ENCODE peak calls at places on chromosome 19, in eight cellular contexts. V is NCI-H345; W is stimulated activated CD8-positive, alpha-beta memory T cell treated with anti-CD3 and anti-CD28 coated beads, Interleukin-7, amount 100 ng/mL, for 1 hour; R is Right ventricle myocardium superior; F is stimulated activated naive CD8-positive, alpha-beta T cell treated with anti-CD3 and anti-CD28 coated beads, Interleukin-15, Interleukin-2, amounts not matched to agents 100 U/mL and 50 U/mL, for 24 hours; T is activated naive CD8-positive, alpha-beta T cell treated with anti-CD3 and anti-CD28 coated beads for 36 hours; A is GM12891; I is CD8-positive, alpha-beta T cell. E is an unnamed sample.

GRCh38 chr19:42028304-42029216 is 34.5 kb upstream of the ATP1A3 start:
- DNase-seq in W (no peak), I (no peak), A (no peak), F (peak), R (no peak), T (peak), V (no peak), E (no peak)

GRCh38 chr19:46678110-46678732 is 17.2 kb upstream of the DACT3 start:
- DNase-seq in R (no peak), A (peak), V (no peak), W (no peak), F (peak), I (peak), T (peak), E (no peak)

GRCh38 chr19:46042252-46042883 is 1.6 kb upstream of the IGFL4 start:
- DNase-seq in A (no peak), V (no peak), R (no peak), T (no peak), W (no peak), I (no peak), F (no peak), E (no peak)

GRCh38 chr19:47470447-47471195 is 1.1 kb downstream of the SLC8A2 start:
- DNase-seq in R (no peak), V (no peak), F (no peak), W (no peak), A (no peak), T (no peak), I (no peak), E (no peak)

GRCh38 chr19:3045885-3046603 is 16.3 kb downstream of the TLE5 start:
- DNase-seq in V (no peak), W (no peak), R (no peak), A (no peak), I (no peak), T (no peak), F (no peak), E (no peak)

GRCh38 chr19:40355975-40356680 is 7.6 kb downstream of the PLD3 start:
- DNase-seq in A (no peak), T (no peak), F (no peak), W (no peak), R (no peak), I (no peak), V (no peak), E (no peak)

GRCh38 chr19:54449701-54450069 is 686 bp downstream of the LENG8 start:
- DNase-seq in A (no peak), T (no peak), W (no peak), R (no peak), I (no peak), F (no peak), V (no peak), E (no peak)

GRCh38 chr19:7665076-7665475 is 3.8 kb upstream of the RETN start:
- DNase-seq in T (no peak), V (no peak), I (no peak), F (no peak), R (no peak), A (no peak), W (no peak), E (no peak)

GRCh38 chr19:15448778-15449619 is 757 bp downstream of the WIZ start:
- DNase-seq in W (no peak), I (no peak), R (no peak), F (no peak), T (no peak), A (peak), V (no peak), E (peak)

GRCh38 chr19:295687-296370 is 4.6 kb upstream of the PLPP2 start:
- DNase-seq in V (no peak), F (no peak), R (no peak), W (no peak), A (no peak), T (no peak), I (no peak), E (no peak)

GRCh38 chr19:845707-846481 is 5.1 kb downstream of the PRTN3 start:
- DNase-seq in W (no peak), I (no peak), R (no peak), A (no peak), T (no peak), V (no peak), F (no peak), E (no peak)

GRCh38 chr19:38055655-38056521 is 148.9 kb downstream of the SIPA1L3 start:
- DNase-seq in F (no peak), T (no peak), V (peak), A (no peak), R (peak), W (no peak), I (no peak), E (no peak)

GRCh38 chr19:38417544-38418506 is 8.2 kb downstream of the RASGRP4 start:
- DNase-seq in T (peak), W (no peak), V (peak), R (peak), F (peak), A (peak), I (peak), E (no peak)

GRCh38 chr19:55546822-55547614 is 1.7 kb upstream of the SBK3 start:
- DNase-seq in V (no peak), W (no peak), R (peak), T (no peak), I (no peak), F (peak), A (no peak), E (peak)

GRCh38 chr19:14479985-14480694 is 5.0 kb upstream of the PTGER1 start:
- DNase-seq in R (peak), I (peak), W (peak), A (peak), F (peak), T (peak), V (no peak), E (no peak)

GRCh38 chr19:38978315-38978689 is 2.8 kb upstream of the FBXO17 start:
- DNase-seq in F (no peak), W (no peak), A (no peak), V (no peak), I (no peak), R (no peak), T (no peak), E (no peak)

GRCh38 chr19:48511800-48512503 is at the start of gene LMTK3:
- DNase-seq in F (peak), T (peak), V (peak), W (peak), A (no peak), I (peak), R (no peak), E (peak)

GRCh38 chr19:19568802-19569756 is 31.0 kb downstream of the CILP2 start:
- DNase-seq in A (no peak), I (no peak), T (no peak), W (no peak), R (no peak), V (no peak), F (no peak), E (no peak)

GRCh38 chr19:41886761-41887710 is 4.1 kb downstream of the ARHGEF1 start:
- DNase-seq in F (peak), V (no peak), R (no peak), W (peak), I (peak), T (peak), A (no peak), E (no peak)

GRCh38 chr19:13726323-13726722 is 38.0 kb upstream of the MRI1 start:
- DNase-seq in I (no peak), A (no peak), R (no peak), V (no peak), F (no peak), W (no peak), T (no peak), E (no peak)

GRCh38 chr19:42477117-42477516 is 34.4 kb upstream of the CXCL17 start:
- DNase-seq in F (no peak), V (no peak), R (no peak), A (no peak), I (no peak), W (no peak), T (no peak), E (no peak)

GRCh38 chr19:48735031-48735615 is 5.3 kb downstream of the RASIP1 start:
- DNase-seq in V (peak), I (no peak), A (no peak), F (no peak), W (no peak), T (no peak), R (no peak), E (no peak)

GRCh38 chr19:4722671-4723464 is 774 bp downstream of the DPP9 start:
- DNase-seq in A (peak), R (peak), V (no peak), W (no peak), F (peak), T (no peak), I (no peak), E (peak)

GRCh38 chr19:29662604-29663404 is 2.5 kb upstream of the PLEKHF1 start:
- DNase-seq in F (peak), W (no peak), R (peak), V (peak), I (no peak), T (peak), A (no peak), E (peak)

GRCh38 chr19:50677636-50678035 is 28.4 kb downstream of the C19orf81 start:
- DNase-seq in F (no peak), T (no peak), R (no peak), A (no peak), W (no peak), V (no peak), I (no peak), E (no peak)

GRCh38 chr19:33397536-33398360 is 24.2 kb downstream of the CEBPG start:
- DNase-seq in W (no peak), I (no peak), R (peak), T (no peak), F (no peak), A (peak), V (no peak), E (no peak)

GRCh38 chr19:52679598-52679997 is 41.4 kb upstream of the ZNF83 start:
- DNase-seq in I (no peak), R (no peak), V (no peak), A (no peak), F (no peak), T (no peak), W (no peak), E (no peak)

GRCh38 chr19:38522915-38523314 is 89.4 kb downstream of the RYR1 start:
- DNase-seq in A (no peak), W (no peak), V (no peak), F (no peak), I (no peak), T (no peak), R (no peak), E (no peak)

GRCh38 chr19:30028118-30028991 is 86.3 kb downstream of the URI1 start:
- DNase-seq in W (no peak), A (no peak), V (no peak), T (no peak), I (no peak), F (no peak), R (no peak), E (no peak)

GRCh38 chr19:1132625-1133383 is 29.0 kb downstream of the GPX4 start:
- DNase-seq in T (no peak), R (no peak), V (no peak), W (no peak), I (peak), A (no peak), F (no peak), E (no peak)